ENCODE peak calls at places on chromosome 13, in five cellular contexts. B is GM23338, Q is prostate gland, M is GM12878, E is stomach. K is an unnamed sample.

GRCh38 chr13:109919715-109920375 is 133.5 kb upstream of the IRS2 start:
- DNase-seq in B (no peak), Q (no peak), M (no peak), E (no peak), K (no peak)

GRCh38 chr13:24270639-24271131 is 38.7 kb upstream of the C1QTNF9 start:
- DNase-seq in B (peak; percentile 24), Q (no peak), M (peak; percentile 38), E (peak; percentile 61), K (no peak)

GRCh38 chr13:112567161-112567862 is 20.6 kb downstream of the TUBGCP3 start:
- DNase-seq in B (no peak), Q (no peak), M (no peak), E (no peak), K (no peak)

GRCh38 chr13:71865858-71866172 is 1.2 kb downstream of the DACH1 start:
- DNase-seq in B (peak; percentile 14), Q (no peak), M (no peak), E (no peak), K (no peak)

GRCh38 chr13:110055089-110055488 is 251.9 kb downstream of the COL4A1 start:
- DNase-seq in B (no peak), Q (no peak), M (no peak), E (no peak), K (no peak)

GRCh38 chr13:94470126-94470525 is 9.4 kb downstream of the DCT start:
- DNase-seq in B (no peak), Q (no peak), M (no peak), E (no peak), K (no peak)

GRCh38 chr13:70424428-70424827 is 316.2 kb upstream of the KLHL1 start:
- DNase-seq in B (peak; percentile 88), Q (no peak), M (no peak), E (peak; percentile 45), K (no peak)

GRCh38 chr13:51959773-51960172 is 51.5 kb downstream of the ATP7B start:
- DNase-seq in B (peak; percentile 15), Q (no peak), M (no peak), E (no peak), K (no peak)

GRCh38 chr13:64090311-64090710 is 2674.7 kb upstream of the PCDH20 start:
- DNase-seq in B (no peak), Q (no peak), M (no peak), E (no peak), K (no peak)

GRCh38 chr13:113794764-113795173 is 35.7 kb downstream of the TMEM255B start:
- DNase-seq in B (no peak), Q (no peak), M (no peak), E (no peak), K (no peak)

GRCh38 chr13:51831519-51831918 is 13.5 kb downstream of the TMEM272 start:
- DNase-seq in B (no peak), Q (no peak), M (no peak), E (no peak), K (no peak)

GRCh38 chr13:45439781-45440462 is 21.7 kb upstream of the SLC25A30 start:
- DNase-seq in B (no peak), Q (no peak), M (no peak), E (no peak), K (no peak)

GRCh38 chr13:110403721-110404120 is 96.6 kb downstream of the COL4A2 start:
- DNase-seq in B (no peak), Q (no peak), M (no peak), E (no peak), K (no peak)

GRCh38 chr13:48600374-48601364 is 53.1 kb upstream of the CYSLTR2 start:
- DNase-seq in B (no peak), Q (no peak), M (no peak), E (no peak), K (no peak)

GRCh38 chr13:88005188-88005587 is 334.0 kb downstream of the SLITRK5 start:
- DNase-seq in B (no peak), Q (no peak), M (no peak), E (no peak), K (no peak)

GRCh38 chr13:23330356-23330755 is 103.1 kb downstream of the SACS start:
- DNase-seq in B (no peak), Q (peak; percentile 25), M (no peak), E (no peak), K (no peak)

GRCh38 chr13:75938811-75939525 is 302.8 kb downstream of the LMO7 start:
- DNase-seq in B (no peak), Q (no peak), M (no peak), E (no peak), K (no peak)

GRCh38 chr13:100306444-100306999 is 217.6 kb downstream of the PCCA start:
- DNase-seq in B (peak; percentile 21), Q (no peak), M (no peak), E (no peak), K (no peak)

GRCh38 chr13:110254151-110254679 is 52.7 kb downstream of the COL4A1 start:
- DNase-seq in B (no peak), Q (no peak), M (no peak), E (no peak), K (no peak)

GRCh38 chr13:113584205-113584869 is at the start of gene TFDP1:
- DNase-seq in B (peak; percentile 88), Q (peak; percentile 65), M (peak; percentile 63), E (peak; percentile 78), K (peak; percentile 24)

GRCh38 chr13:45257638-45258338 is 56.9 kb upstream of the KCTD4 start:
- DNase-seq in B (no peak), Q (no peak), M (no peak), E (no peak), K (no peak)

GRCh38 chr13:110097013-110097412 is 209.9 kb downstream of the COL4A1 start:
- DNase-seq in B (no peak), Q (no peak), M (no peak), E (no peak), K (no peak)

GRCh38 chr13:99916366-99917103 is 55.0 kb downstream of the ZIC5 start:
- DNase-seq in B (peak; percentile 85), Q (peak; percentile 23), M (peak; percentile 31), E (no peak), K (peak; percentile 77)

GRCh38 chr13:42969558-42970172 is 22.4 kb downstream of the EPSTI1 start:
- DNase-seq in B (peak; percentile 93), Q (peak; percentile 30), M (no peak), E (peak; percentile 85), K (no peak)

GRCh38 chr13:67147257-67148218 is 82.6 kb downstream of the PCDH9 start:
- DNase-seq in B (peak; percentile 27), Q (no peak), M (no peak), E (no peak), K (peak; percentile 39)

GRCh38 chr13:41179593-41180250 is 14.6 kb downstream of the KBTBD7 start:
- DNase-seq in B (no peak), Q (no peak), M (no peak), E (no peak), K (no peak)

GRCh38 chr13:98182589-98182988 is 5.5 kb upstream of the RNF113B start:
- DNase-seq in B (no peak), Q (no peak), M (no peak), E (no peak), K (no peak)

GRCh38 chr13:100636441-100636840 is 38.2 kb downstream of the TMTC4 start:
- DNase-seq in B (no peak), Q (no peak), M (no peak), E (no peak), K (no peak)

GRCh38 chr13:19984430-19985218 is 26.1 kb downstream of the ZMYM2 start:
- DNase-seq in B (peak; percentile 84), Q (no peak), M (peak; percentile 50), E (no peak), K (peak; percentile 40)

GRCh38 chr13:96817336-96817941 is 176.8 kb downstream of the OXGR1 start:
- DNase-seq in B (peak; percentile 73), Q (no peak), M (no peak), E (no peak), K (no peak)

GRCh38 chr13:87536499-87536898 is 134.7 kb upstream of the SLITRK5 start:
- DNase-seq in B (no peak), Q (no peak), M (no peak), E (no peak), K (no peak)

GRCh38 chr13:28611654-28612131 is 47.2 kb upstream of the POMP start:
- DNase-seq in B (no peak), Q (no peak), M (no peak), E (no peak), K (peak; percentile 24)

GRCh38 chr13:99558570-99559180 is 57.4 kb downstream of the TM9SF2 start:
- DNase-seq in B (no peak), Q (no peak), M (no peak), E (no peak), K (no peak)

GRCh38 chr13:79593611-79594275 is 112.8 kb downstream of the NDFIP2 start:
- DNase-seq in B (no peak), Q (no peak), M (no peak), E (no peak), K (no peak)

GRCh38 chr13:44300895-44301638 is 72.6 kb upstream of the SERP2 start:
- DNase-seq in B (no peak), Q (peak; percentile 73), M (peak; percentile 56), E (peak; percentile 66), K (peak; percentile 1)

GRCh38 chr13:40963927-40964326 is 55.2 kb downstream of the ELF1 start:
- DNase-seq in B (no peak), Q (no peak), M (no peak), E (no peak), K (no peak)

GRCh38 chr13:85565652-85566051 is 233.6 kb downstream of the SLITRK6 start:
- DNase-seq in B (no peak), Q (no peak), M (no peak), E (no peak), K (no peak)

GRCh38 chr13:30376426-30377311 is 45.6 kb upstream of the UBE2L5 start:
- DNase-seq in B (peak; percentile 47), Q (no peak), M (peak; percentile 49), E (peak; percentile 45), K (no peak)
- H3K27ac ChIP-seq in B (no peak overlapping the region), Q (no peak overlapping the region), M (peak overlapping the region; percentile 29), E (peak overlapping the region; percentile 72), K (no peak overlapping the region)

GRCh38 chr13:55073000-55073399 is 2044.4 kb downstream of the OLFM4 start:
- DNase-seq in B (no peak), Q (no peak), M (no peak), E (no peak), K (no peak)
- TF ChIP-seq POLR2AphosphoS5 in B (no peak), Q (no peak), M (no peak), E (no peak), K (no peak)

DNA sequence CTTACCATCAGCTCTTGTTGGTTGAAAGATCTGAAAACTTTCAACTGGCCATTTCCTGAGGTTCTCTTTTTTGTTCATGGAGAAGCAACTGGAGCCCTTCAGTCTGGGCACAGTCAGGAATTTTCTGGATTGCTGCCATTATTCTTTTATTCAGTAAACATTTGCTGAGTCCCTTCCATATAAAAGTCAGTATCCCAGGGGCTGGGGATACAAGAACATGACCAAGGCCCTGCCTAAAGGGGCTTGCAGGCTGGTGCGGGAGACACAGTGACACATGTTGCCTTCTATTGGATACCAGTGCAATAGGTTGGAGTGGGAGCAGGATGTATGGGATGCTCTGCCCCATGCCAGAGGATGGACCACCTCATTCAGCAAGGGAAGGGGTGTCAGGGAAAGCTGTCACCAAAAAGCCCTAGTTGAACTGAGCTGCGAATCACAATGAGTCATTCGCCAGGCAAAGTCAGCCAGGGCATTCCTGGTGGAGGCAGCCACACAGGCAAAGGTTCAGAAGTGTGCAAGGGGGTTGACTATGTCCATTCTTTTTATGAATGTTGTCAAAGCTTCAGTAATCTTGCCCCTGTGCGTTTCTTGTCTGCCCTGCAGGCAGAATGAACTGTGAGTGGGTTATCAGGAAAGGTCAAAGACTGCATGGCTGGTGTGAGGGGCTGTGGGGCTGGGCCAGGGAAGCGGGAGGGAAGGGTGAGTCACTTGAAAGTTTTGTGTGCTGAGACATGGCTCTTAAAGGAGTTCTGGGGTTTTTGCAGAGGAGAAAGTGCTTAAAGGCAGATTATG is 395.9 kb downstream of the KCNRG start:
- DNase-seq in B (no peak), Q (no peak), M (no peak), E (no peak), K (no peak)
- H3K27ac ChIP-seq in B (no peak overlapping the region), Q (no peak overlapping the region), M (no peak overlapping the region), E (no peak overlapping the region), K (no peak overlapping the region)

GRCh38 chr13:106182404-106182803 is 353.1 kb downstream of the EFNB2 start:
- DNase-seq in B (no peak), Q (no peak), M (no peak), E (no peak), K (no peak)
- TF ChIP-seq POLR2AphosphoS5 in B (no peak), Q (no peak), M (no peak), E (no peak), K (no peak)

K was measured in SK-N-MC.